ENCODE peak calls at places on chromosomes 12 and 14, in four cellular contexts. One of them, this sample, is unnamed.
A peak's percentile ranks its signal among the peaks of the same experiment; 100 is the strongest.

GRCh38 chr12:101076940-101077351 is 133.1 kb downstream of the SLC5A8 start:
- DNase-seq in GM12878: no peak
- DNase-seq in HepG2: no peak
- DNase-seq in K562: no peak
- DNase-seq in this sample: no peak

GRCh38 chr14:70812124-70812818 is 3.0 kb upstream of the MAP3K9 start:
- DNase-seq in GM12878: no peak
- DNase-seq in HepG2: no peak
- DNase-seq in K562: no peak
- DNase-seq in this sample: no peak

GRCh38 chr14:82080319-82080718 is 546.7 kb upstream of the SEL1L start:
- DNase-seq in GM12878: no peak
- DNase-seq in HepG2: no peak
- DNase-seq in K562: no peak
- DNase-seq in this sample: peak; percentile 48

GRCh38 chr12:121796855-121797751 is 3.6 kb upstream of the RHOF start:
- DNase-seq in GM12878: no peak
- DNase-seq in HepG2: peak; percentile 97
- DNase-seq in K562: peak; percentile 91
- DNase-seq in this sample: peak; percentile 79

GRCh38 chr14:103204852-103205540 is 81.7 kb downstream of the TNFAIP2 start:
- DNase-seq in GM12878: no peak
- DNase-seq in HepG2: no peak
- DNase-seq in K562: peak; percentile 73
- DNase-seq in this sample: no peak

GRCh38 chr12:26056335-26056734 is 68.5 kb downstream of the BHLHE41 start:
- DNase-seq in GM12878: no peak
- DNase-seq in HepG2: no peak
- DNase-seq in K562: no peak
- DNase-seq in this sample: no peak

GRCh38 chr12:65432606-65433005 is 154.1 kb downstream of the MSRB3 start:
- DNase-seq in GM12878: no peak
- DNase-seq in HepG2: no peak
- DNase-seq in K562: no peak
- DNase-seq in this sample: no peak

GRCh38 chr14:62006116-62006737 is 244.0 kb downstream of the SNAPC1 start:
- DNase-seq in GM12878: no peak
- DNase-seq in HepG2: no peak
- DNase-seq in K562: no peak
- DNase-seq in this sample: no peak

GRCh38 chr12:50825372-50825838 is 17.3 kb upstream of the TMPRSS12 start:
- DNase-seq in GM12878: no peak
- DNase-seq in HepG2: peak; percentile 62
- DNase-seq in K562: peak; percentile 27
- DNase-seq in this sample: no peak

GRCh38 chr14:72849222-72849621 is 44.7 kb downstream of the DPF3 start:
- DNase-seq in GM12878: no peak
- DNase-seq in HepG2: no peak
- DNase-seq in K562: no peak
- DNase-seq in this sample: no peak

GRCh38 chr14:29465095-29465494 is 462.6 kb downstream of the PRKD1 start:
- DNase-seq in GM12878: no peak
- DNase-seq in HepG2: no peak
- DNase-seq in K562: no peak
- DNase-seq in this sample: no peak

GRCh38 chr14:78674820-78675219 is 504.6 kb downstream of the NRXN3 start:
- DNase-seq in GM12878: no peak
- DNase-seq in HepG2: no peak
- DNase-seq in K562: no peak
- DNase-seq in this sample: no peak

GRCh38 chr12:45409966-45410365 is 194.1 kb downstream of the ANO6 start:
- DNase-seq in GM12878: no peak
- DNase-seq in HepG2: no peak
- DNase-seq in K562: no peak
- DNase-seq in this sample: no peak

GRCh38 chr12:122081108-122081696 is 2.6 kb downstream of the MLXIP start:
- DNase-seq in GM12878: no peak
- DNase-seq in HepG2: no peak
- DNase-seq in K562: no peak
- DNase-seq in this sample: no peak

GRCh38 chr14:89418452-89418851 is 1.4 kb upstream of the FOXN3 start:
- DNase-seq in GM12878: no peak
- DNase-seq in HepG2: no peak
- DNase-seq in K562: no peak
- DNase-seq in this sample: no peak

GRCh38 chr12:40474630-40475029 is 217.6 kb upstream of the CNTN1 start:
- DNase-seq in GM12878: no peak
- DNase-seq in HepG2: no peak
- DNase-seq in K562: no peak
- DNase-seq in this sample: no peak

GRCh38 chr14:57749267-57749666 is 116.6 kb downstream of the SLC35F4 start:
- DNase-seq in GM12878: no peak
- DNase-seq in HepG2: no peak
- DNase-seq in K562: no peak
- DNase-seq in this sample: no peak

GRCh38 chr12:5047729-5048128 is 4.0 kb downstream of the KCNA5 start:
- DNase-seq in GM12878: no peak
- DNase-seq in HepG2: no peak
- DNase-seq in K562: no peak
- DNase-seq in this sample: no peak

GRCh38 chr12:95634622-95635621 is 83.6 kb upstream of the USP44 start:
- DNase-seq in GM12878: no peak
- DNase-seq in HepG2: peak; percentile 82
- DNase-seq in K562: no peak
- DNase-seq in this sample: no peak

GRCh38 chr12:48818831-48819590 is 715 bp downstream of the CACNB3 start:
- DNase-seq in GM12878: no peak
- DNase-seq in HepG2: no peak
- DNase-seq in K562: no peak
- DNase-seq in this sample: peak; percentile 73

GRCh38 chr12:46818654-46819053 is 7.1 kb downstream of the SLC38A4 start:
- DNase-seq in GM12878: no peak
- DNase-seq in HepG2: no peak
- DNase-seq in K562: no peak
- DNase-seq in this sample: no peak

GRCh38 chr12:29039013-29039412 is 110.1 kb upstream of the FAR2 start:
- DNase-seq in GM12878: no peak
- DNase-seq in HepG2: no peak
- DNase-seq in K562: no peak
- DNase-seq in this sample: no peak

GRCh38 chr14:79278798-79279644 is 932.3 kb downstream of the DIO2 start:
- DNase-seq in GM12878: no peak
- DNase-seq in HepG2: peak; percentile 27
- DNase-seq in K562: no peak
- DNase-seq in this sample: peak; percentile 88

GRCh38 chr14:26597136-26598080 is at the start of gene NOVA1:
- DNase-seq in GM12878: no peak
- DNase-seq in HepG2: no peak
- DNase-seq in K562: no peak
- DNase-seq in this sample: peak; percentile 1

GRCh38 chr12:16766736-16767135 is 160.8 kb upstream of the LMO3 start:
- DNase-seq in GM12878: no peak
- DNase-seq in HepG2: no peak
- DNase-seq in K562: no peak
- DNase-seq in this sample: no peak

GRCh38 chr14:61644834-61645233 is 50.5 kb upstream of the HIF1A start:
- DNase-seq in GM12878: no peak
- DNase-seq in HepG2: no peak
- DNase-seq in K562: no peak
- DNase-seq in this sample: no peak

GRCh38 chr12:65867428-65867827 is 43.1 kb downstream of the HMGA2 start:
- DNase-seq in GM12878: no peak
- DNase-seq in HepG2: no peak
- DNase-seq in K562: no peak
- DNase-seq in this sample: no peak

GRCh38 chr12:93376436-93377251 is 1.1 kb upstream of the NUDT4 start:
- DNase-seq in GM12878: no peak
- DNase-seq in HepG2: peak; percentile 71
- DNase-seq in K562: peak; percentile 59
- DNase-seq in this sample: no peak

GRCh38 chr12:6059860-6060565 is 64.5 kb downstream of the VWF start:
- DNase-seq in GM12878: no peak
- DNase-seq in HepG2: no peak
- DNase-seq in K562: no peak
- DNase-seq in this sample: no peak

GRCh38 chr12:92648242-92649031 is 54.4 kb upstream of the PLEKHG7 start:
- DNase-seq in GM12878: no peak
- DNase-seq in HepG2: no peak
- DNase-seq in K562: no peak
- DNase-seq in this sample: peak; percentile 13

GRCh38 chr14:66045572-66046021 is 440.6 kb upstream of the CCDC196 start:
- DNase-seq in GM12878: no peak
- DNase-seq in HepG2: no peak
- DNase-seq in K562: no peak
- DNase-seq in this sample: no peak

GRCh38 chr14:52723514-52724359 is 6.2 kb upstream of the STYX start:
- DNase-seq in GM12878: no peak
- DNase-seq in HepG2: no peak
- DNase-seq in K562: no peak
- DNase-seq in this sample: no peak

DNA sequence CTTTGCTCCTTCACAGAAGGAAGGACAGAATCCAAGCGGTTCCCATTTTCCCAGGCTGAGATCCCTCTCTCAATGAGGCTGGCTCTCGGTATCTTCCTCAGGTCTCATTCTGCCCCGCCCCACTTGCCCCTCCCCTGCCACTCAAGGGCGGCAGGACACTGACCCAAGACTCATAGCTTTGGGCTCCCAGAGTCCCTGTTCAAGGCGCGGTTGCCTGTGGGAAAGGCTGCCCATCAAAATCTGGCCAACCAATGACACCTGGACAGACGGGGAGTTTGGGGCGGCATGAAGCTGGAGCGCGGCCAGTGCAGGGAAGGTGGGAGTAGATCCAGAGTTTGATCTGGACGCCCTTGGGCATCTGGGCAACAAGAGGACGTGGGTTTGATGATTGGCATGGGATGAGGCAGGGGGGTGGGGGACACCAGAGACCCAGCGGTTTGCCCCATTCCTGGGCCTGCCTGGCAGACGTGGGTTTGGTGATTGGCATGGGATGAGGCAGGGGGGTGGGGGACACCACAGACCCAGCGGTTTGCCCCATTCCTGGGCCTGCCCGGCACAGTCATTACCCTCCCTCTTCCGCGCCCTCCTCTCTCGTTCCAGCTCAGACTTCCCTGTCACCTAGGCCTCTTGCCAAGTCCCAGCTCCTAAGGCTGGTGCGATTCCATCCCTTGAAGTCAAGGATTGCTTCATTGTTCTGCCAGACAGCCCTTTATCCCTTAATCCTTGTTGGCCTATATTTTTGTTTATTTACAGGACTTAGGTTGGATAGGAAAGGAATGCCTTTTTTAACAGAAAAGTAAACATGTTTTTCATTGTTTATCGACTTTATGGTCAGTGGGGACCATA is 92.1 kb downstream of the NINJ2 start:
- DNase-seq in GM12878: no peak
- DNase-seq in HepG2: peak; percentile 58
- DNase-seq in K562: peak; percentile 42
- DNase-seq in this sample: peak; percentile 75
- H3K9ac ChIP-seq in GM12878: no peak overlapping the region
- H3K9ac ChIP-seq in HepG2: peak overlapping the region; percentile 80
- H3K9ac ChIP-seq in K562: peak overlapping the region; percentile 21
- H3K9ac ChIP-seq in this sample: peak overlapping the region; percentile 4

GRCh38 chr14:68797180-68797670 is 4.4 kb upstream of the ZFP36L1 start:
- DNase-seq in GM12878: no peak
- DNase-seq in HepG2: no peak
- DNase-seq in K562: peak; percentile 76
- DNase-seq in this sample: peak; percentile 79

GRCh38 chr14:68796418-68797101 is 3.7 kb upstream of the ZFP36L1 start:
- DNase-seq in GM12878: no peak
- DNase-seq in HepG2: no peak
- DNase-seq in K562: peak; percentile 38
- DNase-seq in this sample: no peak

GRCh38 chr14:68794856-68795601 is 2.2 kb upstream of the ZFP36L1 start:
- DNase-seq in GM12878: no peak
- DNase-seq in HepG2: no peak
- DNase-seq in K562: no peak
- DNase-seq in this sample: no peak

GRCh38 chr14:68794130-68794855 is 1.4 kb upstream of the ZFP36L1 start:
- DNase-seq in GM12878: no peak
- DNase-seq in HepG2: peak; percentile 74
- DNase-seq in K562: peak; percentile 31
- DNase-seq in this sample: peak; percentile 55

GRCh38 chr14:68795602-68796417 is 2.9 kb upstream of the ZFP36L1 start:
- DNase-seq in GM12878: no peak
- DNase-seq in HepG2: peak; percentile 70
- DNase-seq in K562: peak; percentile 79
- DNase-seq in this sample: peak; percentile 87
- TF ChIP-seq ATF3 in GM12878: no peak
- TF ChIP-seq ATF3 in HepG2: peak; percentile 29
- TF ChIP-seq ATF3 in K562: no peak
- TF ChIP-seq ATF3 in this sample: no peak

GRCh38 chr12:27509032-27509431 is 15.0 kb upstream of the PPFIBP1 start:
- DNase-seq in GM12878: no peak
- DNase-seq in HepG2: no peak
- DNase-seq in K562: no peak
- DNase-seq in this sample: no peak
- H3K9ac ChIP-seq in GM12878: no peak overlapping the region
- H3K9ac ChIP-seq in HepG2: no peak overlapping the region
- H3K9ac ChIP-seq in K562: no peak overlapping the region
- H3K9ac ChIP-seq in this sample: no peak overlapping the region

GRCh38 chr14:44463386-44464004 is 43.6 kb downstream of the FSCB start:
- DNase-seq in GM12878: no peak
- DNase-seq in HepG2: no peak
- DNase-seq in K562: no peak
- DNase-seq in this sample: no peak
- TF ChIP-seq ATF3 in GM12878: no peak
- TF ChIP-seq ATF3 in HepG2: no peak
- TF ChIP-seq ATF3 in K562: no peak
- TF ChIP-seq ATF3 in this sample: no peak

DNA sequence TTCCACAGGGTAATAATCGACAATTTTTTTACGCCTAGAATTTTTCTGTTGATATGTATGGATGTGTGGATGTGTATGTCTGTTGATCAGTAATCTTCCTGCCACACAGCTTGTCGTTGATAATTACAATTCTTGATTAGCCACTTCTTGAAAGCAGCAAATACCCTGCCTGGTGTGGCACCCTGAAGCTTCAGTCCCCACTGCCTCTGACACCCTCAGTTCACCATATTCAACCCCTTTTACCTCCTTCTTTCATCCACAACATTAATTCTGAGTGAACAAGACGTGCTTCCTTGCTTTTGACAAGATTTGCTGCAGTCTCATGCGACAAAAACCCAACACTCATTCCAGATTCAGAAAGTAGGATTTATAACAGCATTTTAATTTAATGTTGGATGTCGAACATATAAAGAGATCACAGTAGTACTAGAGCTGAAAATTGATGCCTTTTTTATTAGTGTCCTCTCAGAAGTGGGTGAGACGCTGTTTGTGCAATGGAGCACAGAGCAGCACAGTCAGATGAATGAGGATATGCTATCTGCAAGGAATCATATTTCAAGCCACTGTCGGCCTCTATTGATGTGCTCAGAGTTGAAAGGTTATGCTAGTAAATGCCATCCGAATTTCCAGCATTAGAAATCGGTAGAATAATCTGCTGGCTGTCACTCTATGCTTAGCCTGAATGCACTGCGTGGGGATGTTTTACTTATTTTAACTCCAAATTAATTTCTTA is 383.7 kb downstream of the EGLN3 start:
- DNase-seq in GM12878: no peak
- DNase-seq in HepG2: peak; percentile 76
- DNase-seq in K562: no peak
- DNase-seq in this sample: no peak
- H3K9ac ChIP-seq in GM12878: no peak overlapping the region
- H3K9ac ChIP-seq in HepG2: no peak overlapping the region
- H3K9ac ChIP-seq in K562: no peak overlapping the region
- H3K9ac ChIP-seq in this sample: no peak overlapping the region

This sample was measured in H1.